ENCODE peak calls at places on chromosomes 1 and 21, in eight cellular contexts. One of them, this sample, is unnamed.

GRCh38 chr1:9589144-9589718 is 520 bp downstream of the TMEM201 start:
- DNase-seq in foreskin melanocyte: peak; percentile 32
- DNase-seq in psoas muscle: no peak
- DNase-seq in T-cell: peak; percentile 37
- DNase-seq in non-pigmented ciliary epithelial cell: no peak
- DNase-seq in central memory CD8-positive, alpha-beta T cell: no peak
- DNase-seq in stimulated activated CD8-positive, alpha-beta memory T cell treated with anti-CD3 and anti-CD28 coated beads, Interleukin-2, amount 100 ng/mL, for 48 hours: peak; percentile 20
- DNase-seq in stimulated activated CD4-positive, alpha-beta T cell treated with anti-CD3 and anti-CD28 coated beads, Interleukin-15, amount 100 ng/mL, for 1 hour: peak; percentile 20
- DNase-seq in this sample: peak; percentile 10

GRCh38 chr21:45537746-45538291 is 4.4 kb downstream of the SLC19A1 start:
- DNase-seq in foreskin melanocyte: no peak
- DNase-seq in psoas muscle: peak; percentile 8
- DNase-seq in T-cell: no peak
- DNase-seq in non-pigmented ciliary epithelial cell: no peak
- DNase-seq in central memory CD8-positive, alpha-beta T cell: no peak
- DNase-seq in stimulated activated CD8-positive, alpha-beta memory T cell treated with anti-CD3 and anti-CD28 coated beads, Interleukin-2, amount 100 ng/mL, for 48 hours: no peak
- DNase-seq in stimulated activated CD4-positive, alpha-beta T cell treated with anti-CD3 and anti-CD28 coated beads, Interleukin-15, amount 100 ng/mL, for 1 hour: no peak
- DNase-seq in this sample: no peak

GRCh38 chr1:22179197-22179803 is 36.4 kb upstream of the WNT4 start:
- DNase-seq in foreskin melanocyte: no peak
- DNase-seq in psoas muscle: no peak
- DNase-seq in T-cell: no peak
- DNase-seq in non-pigmented ciliary epithelial cell: no peak
- DNase-seq in central memory CD8-positive, alpha-beta T cell: no peak
- DNase-seq in stimulated activated CD8-positive, alpha-beta memory T cell treated with anti-CD3 and anti-CD28 coated beads, Interleukin-2, amount 100 ng/mL, for 48 hours: no peak
- DNase-seq in stimulated activated CD4-positive, alpha-beta T cell treated with anti-CD3 and anti-CD28 coated beads, Interleukin-15, amount 100 ng/mL, for 1 hour: no peak
- DNase-seq in this sample: no peak

GRCh38 chr21:23853796-23854379 is 1753.4 kb downstream of the MRPL39 start:
- DNase-seq in foreskin melanocyte: no peak
- DNase-seq in psoas muscle: no peak
- DNase-seq in T-cell: no peak
- DNase-seq in non-pigmented ciliary epithelial cell: peak; percentile 14
- DNase-seq in central memory CD8-positive, alpha-beta T cell: no peak
- DNase-seq in stimulated activated CD8-positive, alpha-beta memory T cell treated with anti-CD3 and anti-CD28 coated beads, Interleukin-2, amount 100 ng/mL, for 48 hours: no peak
- DNase-seq in stimulated activated CD4-positive, alpha-beta T cell treated with anti-CD3 and anti-CD28 coated beads, Interleukin-15, amount 100 ng/mL, for 1 hour: no peak
- DNase-seq in this sample: peak; percentile 1

GRCh38 chr1:118154220-118154619 is 30.8 kb downstream of the SPAG17 start:
- DNase-seq in foreskin melanocyte: no peak
- DNase-seq in psoas muscle: no peak
- DNase-seq in T-cell: no peak
- DNase-seq in non-pigmented ciliary epithelial cell: no peak
- DNase-seq in central memory CD8-positive, alpha-beta T cell: no peak
- DNase-seq in stimulated activated CD8-positive, alpha-beta memory T cell treated with anti-CD3 and anti-CD28 coated beads, Interleukin-2, amount 100 ng/mL, for 48 hours: no peak
- DNase-seq in stimulated activated CD4-positive, alpha-beta T cell treated with anti-CD3 and anti-CD28 coated beads, Interleukin-15, amount 100 ng/mL, for 1 hour: no peak
- DNase-seq in this sample: no peak

GRCh38 chr1:193176113-193176512 is 10.3 kb downstream of the B3GALT2 start:
- DNase-seq in foreskin melanocyte: no peak
- DNase-seq in psoas muscle: no peak
- DNase-seq in T-cell: no peak
- DNase-seq in non-pigmented ciliary epithelial cell: no peak
- DNase-seq in central memory CD8-positive, alpha-beta T cell: no peak
- DNase-seq in stimulated activated CD8-positive, alpha-beta memory T cell treated with anti-CD3 and anti-CD28 coated beads, Interleukin-2, amount 100 ng/mL, for 48 hours: no peak
- DNase-seq in stimulated activated CD4-positive, alpha-beta T cell treated with anti-CD3 and anti-CD28 coated beads, Interleukin-15, amount 100 ng/mL, for 1 hour: no peak
- DNase-seq in this sample: no peak

GRCh38 chr1:16719571-16720402 is 20.5 kb upstream of the RNU1-4 start:
- DNase-seq in foreskin melanocyte: no peak
- DNase-seq in psoas muscle: peak; percentile 11
- DNase-seq in T-cell: no peak
- DNase-seq in non-pigmented ciliary epithelial cell: no peak
- DNase-seq in central memory CD8-positive, alpha-beta T cell: peak; percentile 20
- DNase-seq in stimulated activated CD8-positive, alpha-beta memory T cell treated with anti-CD3 and anti-CD28 coated beads, Interleukin-2, amount 100 ng/mL, for 48 hours: no peak
- DNase-seq in stimulated activated CD4-positive, alpha-beta T cell treated with anti-CD3 and anti-CD28 coated beads, Interleukin-15, amount 100 ng/mL, for 1 hour: no peak
- DNase-seq in this sample: no peak

GRCh38 chr1:165224504-165224903 is 132.0 kb downstream of the LMX1A start:
- DNase-seq in foreskin melanocyte: no peak
- DNase-seq in psoas muscle: no peak
- DNase-seq in T-cell: no peak
- DNase-seq in non-pigmented ciliary epithelial cell: no peak
- DNase-seq in central memory CD8-positive, alpha-beta T cell: no peak
- DNase-seq in stimulated activated CD8-positive, alpha-beta memory T cell treated with anti-CD3 and anti-CD28 coated beads, Interleukin-2, amount 100 ng/mL, for 48 hours: no peak
- DNase-seq in stimulated activated CD4-positive, alpha-beta T cell treated with anti-CD3 and anti-CD28 coated beads, Interleukin-15, amount 100 ng/mL, for 1 hour: no peak
- DNase-seq in this sample: no peak